ENCODE peak calls at places on chromosome 3, in four cellular contexts. L is heart right ventricle, A is body of pancreas, V is psoas muscle. S is an unnamed sample.

GRCh38 chr3:190497809-190498208 is 16.1 kb upstream of the IL1RAP start:
- DNase-seq in A (no peak), V (no peak), L (peak; percentile 48), S (peak; percentile 16)

GRCh38 chr3:169777822-169778221 is 4.6 kb downstream of the MYNN start:
- DNase-seq in L (no peak), A (no peak), V (no peak), S (no peak)

GRCh38 chr3:11991751-11992150 is 12.4 kb upstream of the SYN2 start:
- DNase-seq in A (no peak), V (no peak), L (no peak), S (no peak)

GRCh38 chr3:47571391-47572165 is 7.1 kb downstream of the CSPG5 start:
- DNase-seq in V (no peak), A (no peak), L (no peak), S (no peak)

GRCh38 chr3:58036287-58037032 is 28.2 kb downstream of the FLNB start:
- DNase-seq in V (no peak), A (no peak), L (no peak), S (no peak)

GRCh38 chr3:41364736-41365135 is 165.4 kb downstream of the CTNNB1 start:
- DNase-seq in V (no peak), L (no peak), A (no peak), S (no peak)

GRCh38 chr3:192869131-192870027 is 48.3 kb downstream of the MB21D2 start:
- DNase-seq in L (peak; percentile 53), V (peak; percentile 60), A (no peak), S (peak; percentile 42)

GRCh38 chr3:142279965-142280590 is 54.7 kb upstream of the GK5 start:
- DNase-seq in V (no peak), L (peak; percentile 54), A (peak; percentile 52), S (no peak)

GRCh38 chr3:112170046-112170445 is 37.0 kb upstream of the GCSAM start:
- DNase-seq in V (no peak), A (no peak), L (no peak), S (no peak)

GRCh38 chr3:129161860-129162271 is 1.0 kb upstream of the ISY1 start:
- DNase-seq in V (peak; percentile 66), A (no peak), L (no peak), S (no peak)

GRCh38 chr3:129378949-129379348 is 49.5 kb downstream of the EFCAB12 start:
- DNase-seq in V (no peak), A (no peak), L (no peak), S (no peak)

GRCh38 chr3:38563070-38563901 is 67.1 kb downstream of the EXOG start:
- DNase-seq in V (peak; percentile 38), L (no peak), A (peak; percentile 1), S (no peak)

GRCh38 chr3:197189633-197190032 is 108.8 kb downstream of the DLG1 start:
- DNase-seq in A (no peak), L (no peak), V (no peak), S (no peak)

GRCh38 chr3:161171639-161172552 is 49.2 kb upstream of the NMD3 start:
- DNase-seq in V (no peak), A (no peak), L (no peak), S (no peak)

GRCh38 chr3:24684506-24685023 is 189.9 kb upstream of the THRB start:
- DNase-seq in A (peak; percentile 27), L (no peak), V (no peak), S (no peak)

GRCh38 chr3:46335546-46335945 is 18.4 kb upstream of the CCR2 start:
- DNase-seq in L (no peak), A (no peak), V (no peak), S (no peak)

GRCh38 chr3:155581579-155581978 is 163.3 kb downstream of the PLCH1 start:
- DNase-seq in L (no peak), A (no peak), V (no peak), S (no peak)

GRCh38 chr3:178676077-178676476 is 139.8 kb downstream of the KCNMB2 start:
- DNase-seq in V (no peak), A (no peak), L (peak; percentile 41), S (peak; percentile 38)

GRCh38 chr3:150237490-150237889 is 170.6 kb upstream of the TSC22D2 start:
- DNase-seq in A (no peak), L (no peak), V (peak; percentile 82), S (no peak)

GRCh38 chr3:102113421-102114041 is 264.2 kb downstream of the NFKBIZ start:
- DNase-seq in V (no peak), L (no peak), A (peak; percentile 30), S (no peak)

GRCh38 chr3:141412087-141412935 is 44.0 kb downstream of the ZBTB38 start:
- DNase-seq in L (peak; percentile 75), A (peak; percentile 76), V (peak; percentile 69), S (peak; percentile 45)

GRCh38 chr3:146546366-146546965 is 2.1 kb upstream of the PLSCR1 start:
- DNase-seq in A (no peak), L (no peak), V (no peak), S (no peak)

GRCh38 chr3:47899495-47900108 is 96.7 kb downstream of the DHX30 start:
- DNase-seq in A (peak; percentile 18), V (no peak), L (no peak), S (no peak)

GRCh38 chr3:45544024-45544718 is 50.4 kb upstream of the LIMD1 start:
- DNase-seq in L (no peak), V (no peak), A (no peak), S (no peak)

DNA sequence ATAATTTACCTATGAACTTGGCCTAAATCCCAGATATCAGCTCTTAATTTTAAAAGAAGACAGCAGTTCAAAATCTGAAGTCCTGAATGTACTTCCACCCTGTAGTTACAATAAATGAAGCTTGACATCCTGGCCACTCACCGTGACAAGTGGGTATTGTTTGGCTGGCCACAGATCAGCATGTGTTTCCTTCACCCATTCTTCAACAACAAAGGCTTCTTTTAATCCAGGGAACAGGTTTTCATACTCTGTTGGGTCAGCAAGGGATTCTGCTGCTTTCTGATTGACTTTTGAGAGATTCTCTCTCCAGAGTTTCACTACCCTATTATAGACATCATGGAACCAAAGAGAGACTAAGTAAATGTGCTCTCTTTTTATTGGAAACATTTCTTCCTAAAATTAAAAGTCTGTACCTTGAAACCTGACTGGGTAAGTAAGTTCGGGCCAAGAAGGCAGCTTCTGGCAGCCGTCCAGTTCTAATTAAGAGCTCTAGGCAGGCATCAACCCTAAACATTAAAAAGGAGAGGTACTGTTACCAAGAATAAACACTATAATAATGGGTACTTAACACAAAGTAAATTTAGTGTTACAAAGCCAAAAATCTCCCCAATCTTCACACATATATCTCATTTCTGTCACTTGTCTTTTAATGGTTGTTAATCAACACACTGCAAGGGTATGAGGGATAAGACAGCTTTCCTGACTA is 15.2 kb downstream of the MRPS22 start:
- DNase-seq in V (no peak), L (no peak), A (peak; percentile 30), S (no peak)
- H3K36me3 ChIP-seq in V (peaks cover 23% of the 10 kb centered on the region), L (peaks cover 70% of the 10 kb centered on the region), A (peaks cover 13% of the 10 kb centered on the region), S (peaks cover 100% of the 10 kb centered on the region)

DNA sequence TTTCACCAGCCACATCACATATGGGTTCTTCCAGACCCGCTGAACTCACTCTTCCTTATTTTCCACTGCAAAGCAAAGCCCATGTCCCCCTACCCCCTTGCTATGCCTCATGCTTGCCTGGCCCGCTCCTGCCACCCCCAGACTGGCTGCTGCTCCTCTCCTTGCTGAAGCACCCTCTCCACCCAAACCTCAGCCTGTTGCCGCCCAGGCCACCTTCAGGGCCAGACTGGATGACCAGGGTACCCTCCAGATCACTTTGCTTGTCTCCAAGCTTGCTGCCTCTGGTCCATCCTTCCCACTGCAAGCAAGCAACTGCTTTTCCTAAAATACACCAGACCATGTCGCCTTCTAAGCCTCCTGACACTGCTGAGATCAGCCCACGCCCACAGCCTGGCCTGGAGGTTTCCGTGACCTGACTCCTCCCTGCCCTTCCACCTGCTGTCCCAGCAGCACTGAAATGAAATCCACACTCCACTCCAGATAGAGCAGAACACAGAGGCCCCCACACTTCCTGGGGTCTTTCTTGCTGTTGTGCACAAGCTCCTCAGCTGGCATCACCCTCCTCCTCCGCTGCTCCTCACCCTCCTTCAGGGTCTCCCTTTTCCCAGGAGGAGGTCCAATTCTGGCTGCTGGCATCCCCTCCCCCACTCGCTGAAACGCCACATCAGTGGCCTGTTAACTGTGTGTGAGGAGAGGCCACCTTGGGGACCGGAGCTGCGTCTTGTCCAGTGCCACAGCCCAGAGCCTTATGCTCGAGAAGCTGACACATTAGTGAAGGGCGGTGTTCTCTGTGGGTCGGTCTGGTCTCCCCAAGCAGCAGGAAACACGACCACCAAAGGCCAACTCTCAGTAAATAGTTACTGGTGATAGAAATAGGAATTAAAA is 99.1 kb downstream of the ADCY5 start:
- DNase-seq in L (no peak), V (no peak), A (no peak), S (no peak)
- H3K27me3 ChIP-seq in L (no peaks in the 10 kb centered on the region), V (peaks cover 28% of the 10 kb centered on the region), A (no peaks in the 10 kb centered on the region), S (peaks cover 8% of the 10 kb centered on the region)

GRCh38 chr3:42911551-42911950 is 5.6 kb downstream of the ZNF662 start:
- DNase-seq in V (no peak), A (no peak), L (no peak), S (no peak)

GRCh38 chr3:42914771-42915515 is 9.0 kb downstream of the ZNF662 start:
- DNase-seq in L (no peak), A (no peak), V (no peak), S (no peak)
- H3K9me3 ChIP-seq in L (peaks cover 94% of the 10 kb centered on the region), A (peaks cover 54% of the 10 kb centered on the region), V (peaks cover 72% of the 10 kb centered on the region), S (peaks cover 93% of the 10 kb centered on the region)

DNA sequence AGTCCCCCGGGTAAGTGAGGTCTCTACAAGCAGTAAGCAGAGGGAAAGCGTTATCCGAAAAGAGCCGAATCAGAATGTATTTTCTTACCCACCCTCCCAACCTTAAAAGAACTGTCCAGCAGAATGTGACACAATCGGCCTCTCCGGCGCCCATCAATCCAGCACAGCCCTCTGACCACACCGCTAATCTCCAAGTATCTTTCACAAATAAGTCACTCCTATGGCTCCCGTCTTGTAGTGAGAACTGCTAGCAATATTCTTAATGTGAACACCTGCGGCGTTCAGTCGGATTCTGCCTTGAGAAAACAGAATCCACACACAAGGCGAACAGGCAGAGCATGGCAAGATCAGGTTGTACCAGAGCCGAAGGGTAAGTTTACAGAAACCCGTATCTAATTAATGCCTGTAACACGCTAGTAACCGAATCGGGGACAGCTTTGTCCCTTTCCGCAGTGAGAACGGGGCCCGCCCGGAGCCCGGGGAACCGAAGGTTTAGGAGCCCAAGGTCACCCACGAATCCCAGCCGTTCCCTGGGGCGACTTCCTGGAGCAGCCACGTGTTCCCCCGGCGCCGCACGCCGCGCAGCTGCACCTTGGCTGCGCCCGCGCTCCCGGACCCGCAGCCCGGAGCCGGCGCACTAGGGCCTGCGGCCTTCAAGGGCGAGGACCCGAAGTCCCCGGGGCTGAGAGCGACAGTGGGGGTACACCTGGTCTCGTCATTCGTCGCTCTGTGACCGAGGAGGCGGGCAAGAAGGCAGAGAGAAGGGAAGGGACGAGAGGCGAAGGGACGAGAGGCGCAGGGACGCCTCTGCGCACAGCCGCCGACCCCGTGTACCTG is 675 bp downstream of the TFRC start:
- DNase-seq in A (peak; percentile 84), V (peak; percentile 86), L (peak; percentile 60), S (peak; percentile 71)
- H3K36me3 ChIP-seq in A (no peaks in the 10 kb centered on the region), V (no peaks in the 10 kb centered on the region), L (no peaks in the 10 kb centered on the region), S (peaks cover 8% of the 10 kb centered on the region)

S was measured in left ventricle myocardium inferior.